ENCODE peak calls at places on chromosomes 5 and 9, in ten cellular contexts. I is iPS DF 6.9; X is T follicular helper cell; F is activated CD8-positive, alpha-beta memory T cell treated with anti-CD3 and anti-CD28 coated beads, Interleukin-2, amount 10 ng/mL, durations not matched to agents 7 days and 5 days; J is GM04504; O is naive thymus-derived CD8-positive, alpha-beta T cell; E is astrocyte of the spinal cord; Y is DMS79; W is coronary artery; U is NCI-H1092 treated with DMSO at 0.1 percent for 48 hours. D is an unnamed sample.

GRCh38 chr9:126084696-126085095 is 241.9 kb upstream of the MVB12B start:
- DNase-seq in I (no peak), X (no peak), F (no peak), J (no peak), O (no peak), E (no peak), Y (no peak), W (no peak), U (no peak), D (no peak)

GRCh38 chr5:170538970-170539586 is 35.3 kb downstream of the KCNIP1 start:
- DNase-seq in I (no peak), X (no peak), F (no peak), J (no peak), O (no peak), E (no peak), Y (no peak), W (no peak), U (no peak), D (no peak)

GRCh38 chr5:135185461-135186075 is 151.5 kb upstream of the PITX1 start:
- DNase-seq in I (no peak), X (no peak), F (peak; percentile 33), J (no peak), O (peak; percentile 20), E (peak; percentile 71), Y (peak; percentile 86), W (no peak), U (no peak), D (no peak)

GRCh38 chr5:8362507-8362906 is 493.6 kb downstream of the MTRR start:
- DNase-seq in I (no peak), X (no peak), F (no peak), J (no peak), O (no peak), E (no peak), Y (no peak), W (no peak), U (no peak), D (no peak)

GRCh38 chr5:56464935-56465756 is 232.0 kb upstream of the ANKRD55 start:
- DNase-seq in I (no peak), X (no peak), F (no peak), J (no peak), O (no peak), E (no peak), Y (no peak), W (no peak), U (no peak), D (no peak)

GRCh38 chr5:34762321-34762871 is 76.6 kb upstream of the TTC23L start:
- DNase-seq in I (no peak), X (no peak), F (no peak), J (peak; percentile 95), O (no peak), E (peak; percentile 89), Y (no peak), W (no peak), U (no peak), D (no peak)

GRCh38 chr5:111966290-111966689 is 209.3 kb upstream of the NREP start:
- DNase-seq in I (no peak), X (no peak), F (no peak), J (no peak), O (no peak), E (no peak), Y (no peak), W (no peak), U (no peak), D (no peak)

GRCh38 chr9:2356391-2356790 is 265.2 kb upstream of the VLDLR start:
- DNase-seq in I (no peak), X (no peak), F (no peak), J (no peak), O (no peak), E (peak; percentile 45), Y (no peak), W (no peak), U (no peak), D (no peak)

GRCh38 chr5:174083041-174083827 is 37.7 kb downstream of the NSG2 start:
- DNase-seq in I (no peak), X (no peak), F (no peak), J (no peak), O (no peak), E (no peak), Y (no peak), W (no peak), U (no peak), D (peak; percentile 30)

GRCh38 chr9:114521846-114522245 is 16.6 kb upstream of the WHRN start:
- DNase-seq in I (no peak), X (no peak), F (no peak), J (no peak), O (no peak), E (peak; percentile 27), Y (no peak), W (no peak), U (no peak), D (no peak)

GRCh38 chr5:153881687-153882086 is 157.0 kb downstream of the FAM114A2 start:
- DNase-seq in I (no peak), X (no peak), F (no peak), J (no peak), O (no peak), E (no peak), Y (no peak), W (no peak), U (no peak), D (no peak)

GRCh38 chr5:37814699-37815098 is 25.1 kb downstream of the GDNF start:
- DNase-seq in I (no peak), X (no peak), F (no peak), J (no peak), O (no peak), E (peak; percentile 59), Y (no peak), W (no peak), U (no peak), D (no peak)

GRCh38 chr9:3732077-3733038 is 206.6 kb upstream of the RFX3 start:
- DNase-seq in I (peak; percentile 45), X (peak; percentile 0), F (peak; percentile 57), J (peak; percentile 72), O (peak; percentile 56), E (peak; percentile 95), Y (peak; percentile 36), W (no peak), U (peak; percentile 82), D (peak; percentile 92)

GRCh38 chr5:172385661-172386187 is 68.6 kb downstream of the SH3PXD2B start:
- DNase-seq in I (no peak), X (no peak), F (no peak), J (no peak), O (no peak), E (no peak), Y (no peak), W (peak; percentile 54), U (no peak), D (no peak)

GRCh38 chr9:127418037-127418471 is 6.1 kb upstream of the ZNF79 start:
- DNase-seq in I (peak; percentile 57), X (peak; percentile 19), F (peak; percentile 64), J (no peak), O (peak; percentile 38), E (no peak), Y (no peak), W (no peak), U (no peak), D (no peak)

GRCh38 chr9:6708732-6709131 is 49.0 kb upstream of the KDM4C start:
- DNase-seq in I (no peak), X (no peak), F (no peak), J (no peak), O (no peak), E (no peak), Y (no peak), W (no peak), U (no peak), D (no peak)

GRCh38 chr9:110065527-110065926 is 142.4 kb downstream of the C9orf152 start:
- DNase-seq in I (no peak), X (no peak), F (no peak), J (no peak), O (no peak), E (no peak), Y (no peak), W (no peak), U (no peak), D (no peak)

GRCh38 chr9:136546697-136547481 is 1.0 kb upstream of the NOTCH1 start:
- DNase-seq in I (no peak), X (no peak), F (peak; percentile 67), J (no peak), O (peak; percentile 61), E (no peak), Y (peak; percentile 20), W (peak; percentile 87), U (no peak), D (no peak)

GRCh38 chr9:134501266-134502181 is 140.1 kb upstream of the COL5A1 start:
- DNase-seq in I (no peak), X (no peak), F (no peak), J (no peak), O (no peak), E (peak; percentile 20), Y (no peak), W (no peak), U (no peak), D (no peak)

GRCh38 chr5:106086352-106086751 is 1584.4 kb downstream of the EFNA5 start:
- DNase-seq in I (peak; percentile 16), X (no peak), F (no peak), J (no peak), O (no peak), E (no peak), Y (no peak), W (no peak), U (no peak), D (no peak)

GRCh38 chr5:34735436-34736426 is 79.6 kb downstream of the RAI14 start:
- DNase-seq in I (no peak), X (no peak), F (no peak), J (peak; percentile 66), O (no peak), E (peak; percentile 62), Y (no peak), W (no peak), U (no peak), D (no peak)

GRCh38 chr5:179381691-179382090 is 36.4 kb upstream of the ADAMTS2 start:
- DNase-seq in I (no peak), X (no peak), F (peak; percentile 37), J (no peak), O (no peak), E (no peak), Y (no peak), W (peak; percentile 66), U (no peak), D (no peak)

GRCh38 chr5:123206618-123207320 is 117.7 kb downstream of the PRDM6 start:
- DNase-seq in I (no peak), X (no peak), F (no peak), J (no peak), O (no peak), E (peak; percentile 41), Y (no peak), W (no peak), U (no peak), D (no peak)

GRCh38 chr5:75566710-75567309 is 44.4 kb upstream of the ANKDD1B start:
- DNase-seq in I (no peak), X (no peak), F (peak; percentile 54), J (peak; percentile 78), O (no peak), E (peak; percentile 95), Y (no peak), W (no peak), U (no peak), D (no peak)

GRCh38 chr5:14615365-14615764 is 33.8 kb downstream of the OTULINL start:
- DNase-seq in I (no peak), X (no peak), F (no peak), J (no peak), O (no peak), E (no peak), Y (no peak), W (no peak), U (peak; percentile 13), D (no peak)

GRCh38 chr5:80755634-80756033 is 100.9 kb upstream of the DHFR start:
- DNase-seq in I (no peak), X (no peak), F (peak; percentile 62), J (no peak), O (peak; percentile 25), E (peak; percentile 25), Y (no peak), W (no peak), U (no peak), D (no peak)

GRCh38 chr5:178535299-178536175 is 54.7 kb downstream of the COL23A1 start:
- DNase-seq in I (no peak), X (no peak), F (no peak), J (no peak), O (no peak), E (no peak), Y (no peak), W (no peak), U (no peak), D (no peak)

GRCh38 chr5:9057406-9058000 is 488.4 kb downstream of the SEMA5A start:
- DNase-seq in I (no peak), X (no peak), F (no peak), J (no peak), O (no peak), E (no peak), Y (no peak), W (no peak), U (no peak), D (no peak)

D was measured in cerebellar cortex.